ENCODE peak calls at places on chromosome 9, in five cellular contexts. R, J, E, H and S are unnamed samples.

GRCh38 chr9:92747459-92748232 is 17.0 kb downstream of the BICD2 start:
- DNase-seq in J (no peak), R (no peak), H (no peak), E (no peak), S (no peak)

GRCh38 chr9:38671748-38672147 is 48.2 kb downstream of the FAM240B start:
- DNase-seq in R (no peak), H (no peak), E (no peak), J (no peak), S (no peak)

GRCh38 chr9:18994263-18994916 is 38.6 kb downstream of the SAXO1 start:
- DNase-seq in J (no peak), R (no peak), E (no peak), H (no peak), S (no peak)

GRCh38 chr9:2816476-2817141 is 27.3 kb downstream of the PUM3 start:
- DNase-seq in J (peak; percentile 44), E (peak; percentile 53), H (peak; percentile 85), R (peak; percentile 74), S (peak; percentile 32)

GRCh38 chr9:109487247-109487646 is 10.9 kb downstream of the PTPN3 start:
- DNase-seq in R (no peak), H (no peak), J (no peak), E (no peak), S (no peak)

GRCh38 chr9:84379740-84380139 is 39.2 kb upstream of the SLC28A3 start:
- DNase-seq in E (no peak), H (no peak), R (no peak), J (no peak), S (no peak)

GRCh38 chr9:18791074-18791473 is 241.9 kb downstream of the SAXO1 start:
- DNase-seq in H (peak; percentile 44), J (no peak), E (no peak), R (no peak), S (no peak)

GRCh38 chr9:131747352-131747751 is 7.5 kb upstream of the RAPGEF1 start:
- DNase-seq in E (no peak), H (peak; percentile 42), R (no peak), J (no peak), S (no peak)

GRCh38 chr9:130732131-130732530 is 38.6 kb downstream of the EXOSC2 start:
- DNase-seq in E (no peak), H (no peak), R (no peak), J (no peak), S (no peak)

GRCh38 chr9:131407717-131408195 is 13.9 kb downstream of the PRRC2B start:
- DNase-seq in H (no peak), E (no peak), R (peak; percentile 71), J (peak; percentile 71), S (no peak)

GRCh38 chr9:21535396-21535795 is 53.3 kb upstream of the IFNE start:
- DNase-seq in E (no peak), R (no peak), J (no peak), H (no peak), S (no peak)

GRCh38 chr9:79080536-79080935 is 491.2 kb upstream of the TLE4 start:
- DNase-seq in H (no peak), J (no peak), E (no peak), R (no peak), S (no peak)

GRCh38 chr9:28868224-28868623 is 1294.9 kb upstream of the C9orf72 start:
- DNase-seq in J (no peak), E (no peak), R (no peak), H (no peak), S (no peak)

GRCh38 chr9:94639045-94639995 is at the start of gene FBP1:
- DNase-seq in J (peak; percentile 41), E (no peak), H (no peak), R (peak; percentile 75), S (peak; percentile 83)

GRCh38 chr9:137370865-137371520 is 52.0 kb downstream of the EXD3 start:
- DNase-seq in J (no peak), R (no peak), H (no peak), E (no peak), S (no peak)

GRCh38 chr9:89956331-89956730 is 351.5 kb downstream of the GADD45G start:
- DNase-seq in E (no peak), J (no peak), H (no peak), R (no peak), S (no peak)

GRCh38 chr9:124262596-124263045 is 4.9 kb downstream of the NEK6 start:
- DNase-seq in J (no peak), H (no peak), R (no peak), E (no peak), S (no peak)

GRCh38 chr9:133154097-133154989 is 9.4 kb downstream of the GBGT1 start:
- DNase-seq in E (no peak), R (no peak), H (no peak), J (no peak), S (peak; percentile 10)

GRCh38 chr9:121609845-121610637 is 41.4 kb upstream of the DAB2IP start:
- DNase-seq in R (peak; percentile 79), H (peak; percentile 11), J (peak; percentile 84), E (peak; percentile 59), S (no peak)

GRCh38 chr9:68747043-68747533 is 42.0 kb downstream of the PIP5K1B start:
- DNase-seq in H (no peak), E (no peak), J (no peak), R (no peak), S (no peak)

GRCh38 chr9:123943671-123944070 is 13.7 kb upstream of the DENND1A start:
- DNase-seq in R (no peak), J (no peak), H (no peak), E (no peak), S (no peak)

GRCh38 chr9:123392802-123393201 is 36.8 kb downstream of the CRB2 start:
- DNase-seq in J (no peak), E (no peak), R (no peak), H (no peak), S (no peak)

GRCh38 chr9:69671904-69672827 is at the start of gene APBA1:
- DNase-seq in H (peak; percentile 10), E (no peak), R (peak; percentile 85), J (peak; percentile 57), S (peak; percentile 66)

GRCh38 chr9:121699271-121700164 is 48.1 kb downstream of the DAB2IP start:
- DNase-seq in H (no peak), J (peak; percentile 69), R (no peak), E (no peak), S (peak; percentile 52)

GRCh38 chr9:69674741-69675438 is 2.7 kb upstream of the APBA1 start:
- DNase-seq in H (peak; percentile 65), J (no peak), E (no peak), R (no peak), S (no peak)

GRCh38 chr9:82829818-82830217 is 233.1 kb downstream of the RASEF start:
- DNase-seq in E (no peak), R (no peak), J (no peak), H (no peak), S (no peak)

GRCh38 chr9:104872959-104873850 is 54.8 kb downstream of the ABCA1 start:
- DNase-seq in H (peak; percentile 99), J (peak; percentile 55), R (peak; percentile 72), E (no peak), S (peak; percentile 32)

GRCh38 chr9:107973451-107973850 is 483.9 kb upstream of the KLF4 start:
- DNase-seq in J (no peak), H (no peak), R (no peak), E (no peak), S (no peak)

GRCh38 chr9:131410051-131410491 is 16.2 kb downstream of the PRRC2B start:
- DNase-seq in E (no peak), R (no peak), J (no peak), H (no peak), S (no peak)

GRCh38 chr9:35566417-35566816 is 38.6 kb upstream of the TESK1 start:
- DNase-seq in J (no peak), E (no peak), H (peak; percentile 40), R (no peak), S (no peak)

GRCh38 chr9:132506907-132507669 is 75.3 kb upstream of the BARHL1 start:
- DNase-seq in H (no peak), J (no peak), R (no peak), E (no peak), S (no peak)

GRCh38 chr9:88280816-88281382 is 107.3 kb upstream of the SPIN1 start:
- DNase-seq in H (peak; percentile 7), E (no peak), J (no peak), R (no peak), S (no peak)
- TF ChIP-seq CTCF in H (no peak), E (no peak), J (no peak), R (no peak), S (no peak)

GRCh38 chr9:136359774-136360718 is 3.5 kb downstream of the DNLZ start:
- DNase-seq in H (no peak), E (no peak), J (no peak), R (no peak), S (no peak)
- H3K36me3 ChIP-seq in H (peaks cover 12% of the 10 kb centered on the region), E (peaks cover 9% of the 10 kb centered on the region), J (peaks cover 25% of the 10 kb centered on the region), R (peaks cover 57% of the 10 kb centered on the region), S (no peaks in the 10 kb centered on the region)

DNA sequence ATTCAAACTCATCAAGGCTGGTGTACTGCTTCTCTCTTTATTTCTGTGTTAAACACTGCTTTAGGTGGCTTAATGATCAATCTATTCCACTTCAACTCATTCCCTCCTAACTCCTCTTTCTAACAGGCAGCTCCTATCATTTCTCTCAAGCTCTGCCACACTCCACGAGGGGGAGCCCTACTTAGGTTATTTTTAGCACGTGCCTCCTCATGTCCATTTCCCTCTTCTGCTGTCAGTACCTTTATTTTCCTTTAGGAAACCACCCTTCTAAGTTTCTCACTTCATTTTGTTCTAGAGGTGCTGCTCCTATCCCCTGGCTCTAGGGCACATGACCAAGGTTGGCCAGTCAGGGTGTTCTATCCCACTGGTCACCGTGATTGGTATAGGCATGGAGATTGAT is 6.7 kb upstream of the BRINP1 start:
- DNase-seq in R (no peak), E (no peak), H (no peak), J (no peak), S (no peak)
- TF ChIP-seq CTCF in R (no peak), E (no peak), H (peak; percentile 1), J (peak; percentile 9), S (no peak)

GRCh38 chr9:134230092-134230941 is 66.0 kb upstream of the RNU6ATAC start:
- DNase-seq in E (no peak), R (no peak), H (no peak), J (no peak), S (no peak)

GRCh38 chr9:134233022-134233421 is 68.7 kb upstream of the RNU6ATAC start:
- DNase-seq in E (no peak), J (no peak), H (no peak), R (no peak), S (no peak)

GRCh38 chr9:134230942-134231325 is 66.6 kb upstream of the RNU6ATAC start:
- DNase-seq in R (no peak), J (no peak), H (no peak), E (no peak), S (no peak)

GRCh38 chr9:134231330-134231745 is 67.0 kb upstream of the RNU6ATAC start:
- DNase-seq in H (no peak), J (no peak), E (no peak), R (no peak), S (no peak)

DNA sequence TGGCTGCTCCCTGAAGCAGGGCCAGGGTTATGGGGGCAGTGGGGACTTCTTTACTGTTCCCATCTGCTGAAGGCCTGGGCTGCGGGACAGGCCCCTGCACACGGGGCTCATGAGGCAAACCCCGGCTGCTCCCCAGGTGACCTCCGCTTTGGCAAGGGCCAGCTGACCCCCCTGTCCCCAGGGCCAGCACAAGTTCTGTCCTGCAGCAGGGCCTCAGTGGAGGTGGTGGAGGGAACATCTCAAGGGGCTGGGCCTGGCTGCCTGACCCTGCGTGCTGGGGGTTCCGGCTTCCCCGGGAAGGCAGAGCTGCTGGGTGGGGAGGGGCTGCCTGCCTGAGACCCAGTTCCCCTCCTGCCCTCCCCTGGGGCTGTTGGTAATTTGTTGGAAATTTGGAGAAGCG is 67.4 kb upstream of the RNU6ATAC start:
- DNase-seq in R (no peak), J (no peak), H (no peak), E (no peak), S (no peak)
- H3K36me3 ChIP-seq in R (no peaks in the 10 kb centered on the region), J (no peaks in the 10 kb centered on the region), H (no peaks in the 10 kb centered on the region), E (no peaks in the 10 kb centered on the region), S (no peaks in the 10 kb centered on the region)